ENCODE peak calls at places on chromosome 6, in eight cellular contexts. Q is mammary epithelial cell; P is ascending aorta; M is foreskin fibroblast; N is CD8-positive, alpha-beta T cell; W is A549; L is brain microvascular endothelial cell; F is neuronal stem cell. R is an unnamed sample.

GRCh38 chr6:44580901-44581300 is 193.4 kb downstream of the CDC5L start:
- DNase-seq in Q (no peak), P (no peak), M (peak; percentile 38), N (no peak), W (no peak), L (peak; percentile 91), F (no peak), R (peak; percentile 57)

GRCh38 chr6:82363368-82364086 is at the start of gene TPBG:
- DNase-seq in Q (peak; percentile 88), P (peak; percentile 74), M (peak; percentile 72), N (no peak), W (peak; percentile 72), L (peak; percentile 47), F (peak; percentile 81), R (peak; percentile 56)

GRCh38 chr6:112307707-112308106 is 39.4 kb upstream of the RFPL4B start:
- DNase-seq in Q (no peak), P (no peak), M (no peak), N (no peak), W (no peak), L (no peak), F (no peak), R (no peak)

GRCh38 chr6:152380351-152380767 is 256.8 kb downstream of the SYNE1 start:
- DNase-seq in Q (peak; percentile 58), P (no peak), M (peak; percentile 44), N (no peak), W (peak; percentile 38), L (peak; percentile 76), F (no peak), R (peak; percentile 86)

GRCh38 chr6:157263146-157263545 is 60.2 kb downstream of the TMEM242 start:
- DNase-seq in Q (no peak), P (no peak), M (no peak), N (no peak), W (no peak), L (no peak), F (no peak), R (peak; percentile 7)

GRCh38 chr6:129094147-129094546 is 211.2 kb downstream of the LAMA2 start:
- DNase-seq in Q (no peak), P (no peak), M (no peak), N (no peak), W (no peak), L (no peak), F (no peak), R (no peak)

GRCh38 chr6:166461821-166462460 is 79.2 kb upstream of the MPC1 start:
- DNase-seq in Q (no peak), P (no peak), M (no peak), N (no peak), W (no peak), L (no peak), F (no peak), R (no peak)

GRCh38 chr6:134420638-134421181 is 102.8 kb upstream of the SGK1 start:
- DNase-seq in Q (peak; percentile 63), P (no peak), M (peak; percentile 65), N (no peak), W (peak; percentile 75), L (peak; percentile 78), F (no peak), R (peak; percentile 93)

GRCh38 chr6:168440520-168441433 is at the start of gene SMOC2:
- DNase-seq in Q (no peak), P (peak; percentile 72), M (no peak), N (no peak), W (no peak), L (no peak), F (no peak), R (no peak)

GRCh38 chr6:63565727-63566625 is 6.3 kb upstream of the LOC128125822 start:
- DNase-seq in Q (no peak), P (no peak), M (no peak), N (no peak), W (no peak), L (peak; percentile 38), F (no peak), R (peak; percentile 65)

GRCh38 chr6:3738381-3739131 is 13.0 kb downstream of the PXDC1 start:
- DNase-seq in Q (no peak), P (peak; percentile 58), M (no peak), N (no peak), W (no peak), L (no peak), F (no peak), R (no peak)

GRCh38 chr6:100881707-100882040 is 545 bp upstream of the ASCC3 start:
- DNase-seq in Q (no peak), P (no peak), M (no peak), N (no peak), W (no peak), L (no peak), F (no peak), R (no peak)

GRCh38 chr6:110939429-110939828 is 19.1 kb upstream of the GTF3C6 start:
- DNase-seq in Q (no peak), P (no peak), M (no peak), N (no peak), W (no peak), L (no peak), F (no peak), R (no peak)

GRCh38 chr6:35396991-35397390 is 54.6 kb downstream of the PPARD start:
- DNase-seq in Q (peak; percentile 92), P (no peak), M (peak; percentile 30), N (no peak), W (no peak), L (no peak), F (no peak), R (peak; percentile 34)

GRCh38 chr6:106918128-106918527 is 56.4 kb downstream of the CD24 start:
- DNase-seq in Q (no peak), P (no peak), M (no peak), N (no peak), W (no peak), L (no peak), F (no peak), R (no peak)

GRCh38 chr6:36595168-36595818 is 1.1 kb downstream of the SRSF3 start:
- DNase-seq in Q (peak; percentile 38), P (peak; percentile 72), M (no peak), N (no peak), W (peak; percentile 56), L (peak; percentile 44), F (no peak), R (peak; percentile 74)

GRCh38 chr6:43127180-43127579 is 43.9 kb upstream of the SRF start:
- DNase-seq in Q (no peak), P (no peak), M (no peak), N (no peak), W (no peak), L (no peak), F (no peak), R (no peak)

GRCh38 chr6:104949206-104949605 is 7.7 kb upstream of the LIN28B start:
- DNase-seq in Q (no peak), P (no peak), M (no peak), N (no peak), W (no peak), L (no peak), F (no peak), R (no peak)

GRCh38 chr6:10205120-10205519 is 209.8 kb downstream of the TFAP2A start:
- DNase-seq in Q (no peak), P (no peak), M (no peak), N (no peak), W (no peak), L (no peak), F (no peak), R (no peak)

GRCh38 chr6:170080169-170080827 is 210.6 kb downstream of the DLL1 start:
- DNase-seq in Q (no peak), P (no peak), M (no peak), N (no peak), W (no peak), L (no peak), F (no peak), R (no peak)

GRCh38 chr6:142679907-142680306 is 265.1 kb downstream of the HIVEP2 start:
- DNase-seq in Q (no peak), P (no peak), M (no peak), N (no peak), W (no peak), L (no peak), F (no peak), R (no peak)

GRCh38 chr6:70957284-70957617 is 391 bp upstream of the B3GAT2 start:
- DNase-seq in Q (no peak), P (no peak), M (no peak), N (no peak), W (no peak), L (no peak), F (peak; percentile 32), R (peak; percentile 1)

GRCh38 chr6:109816452-109817374 is 125.6 kb downstream of the FIG4 start:
- DNase-seq in Q (no peak), P (no peak), M (no peak), N (no peak), W (no peak), L (no peak), F (no peak), R (no peak)

GRCh38 chr6:137520520-137520919 is 26.3 kb upstream of the OLIG3 start:
- DNase-seq in Q (no peak), P (no peak), M (no peak), N (no peak), W (no peak), L (no peak), F (no peak), R (no peak)

GRCh38 chr6:141264101-141264500 is 868.6 kb upstream of the GJE1 start:
- DNase-seq in Q (peak; percentile 52), P (no peak), M (no peak), N (no peak), W (peak; percentile 17), L (no peak), F (no peak), R (peak; percentile 9)

DNA sequence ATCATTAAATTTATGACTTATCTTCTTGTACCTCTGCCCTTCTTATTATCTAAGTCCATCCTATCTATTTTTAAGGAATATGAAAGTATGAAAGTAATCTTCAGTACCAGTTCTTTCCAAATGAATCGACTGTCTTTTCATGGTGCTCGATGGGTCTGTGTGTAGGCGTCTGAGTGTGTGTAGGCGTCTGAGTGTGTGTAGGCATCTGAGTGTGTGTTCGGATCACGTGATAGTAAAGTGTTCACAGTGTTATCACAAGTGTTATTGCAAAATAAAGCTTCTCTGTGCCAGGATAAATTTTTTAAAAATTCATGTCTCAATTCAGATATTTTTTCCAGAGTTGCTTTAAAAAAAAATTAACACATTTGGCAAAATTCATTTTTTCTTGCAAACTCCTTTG is 58.3 kb downstream of the BMP6 start:
- DNase-seq in Q (no peak), P (no peak), M (no peak), N (no peak), W (no peak), L (no peak), F (no peak), R (no peak)
- H3K4me3 ChIP-seq in Q (no peak overlapping the region), P (no peak overlapping the region), M (no peak overlapping the region), N (no peak overlapping the region), W (no peak overlapping the region), L (no peak overlapping the region), F (no peak overlapping the region), R (no peak overlapping the region)

GRCh38 chr6:33321227-33321626 is 3.7 kb upstream of the ZBTB22 start:
- DNase-seq in Q (no peak), P (no peak), M (no peak), N (no peak), W (no peak), L (no peak), F (no peak), R (no peak)
- H3K4me3 ChIP-seq in Q (peak overlapping the region; percentile 75), P (peak overlapping the region; percentile 81), M (peak overlapping the region; percentile 66), N (peak overlapping the region; percentile 93), W (no peak overlapping the region), L (peak overlapping the region; percentile 83), F (peak overlapping the region; percentile 81), R (peak overlapping the region; percentile 83)

GRCh38 chr6:1392813-1393640 is 3.7 kb downstream of the FOXF2 start:
- DNase-seq in Q (no peak), P (no peak), M (no peak), N (no peak), W (no peak), L (no peak), F (peak; percentile 5), R (peak; percentile 47)
- H3K4me3 ChIP-seq in Q (no peak overlapping the region), P (peak overlapping the region; percentile 45), M (peak overlapping the region; percentile 100), N (no peak overlapping the region), W (no peak overlapping the region), L (peak overlapping the region; percentile 3), F (no peak overlapping the region), R (peak overlapping the region; percentile 98)

GRCh38 chr6:28634406-28634757 is 108.7 kb downstream of the GPX5 start:
- DNase-seq in Q (no peak), P (no peak), M (no peak), N (no peak), W (no peak), L (no peak), F (no peak), R (no peak)
- H3K4me3 ChIP-seq in Q (peak overlapping the region; percentile 10), P (peak overlapping the region; percentile 33), M (no peak overlapping the region), N (no peak overlapping the region), W (peak overlapping the region; percentile 60), L (peak overlapping the region; percentile 61), F (peak overlapping the region; percentile 47), R (peak overlapping the region; percentile 16)